ENCODE peak calls at places on chromosomes 3 and 15, in seven cellular contexts. P is HepG2, N is SK-N-SH, D is K562, R is HCT116, M is GM12878, Y is H1. L is an unnamed sample.

GRCh38 chr3:87867001-87867400 is 191.8 kb downstream of the CGGBP1 start:
- DNase-seq in P (no peak), N (no peak), D (no peak), R (no peak), M (no peak), Y (no peak), L (no peak)

GRCh38 chr3:119891944-119892721 is 110.2 kb downstream of the NR1I2 start:
- DNase-seq in P (peak), N (peak), D (peak), R (peak), M (peak), Y (peak), L (peak)

GRCh38 chr3:339346-339745 is 142.8 kb downstream of the CHL1 start:
- DNase-seq in P (peak), N (no peak), D (no peak), R (no peak), M (no peak), Y (no peak), L (no peak)

GRCh38 chr15:76185716-76186115 is 125.6 kb downstream of the ETFA start:
- DNase-seq in P (peak), N (no peak), D (peak), R (peak), M (no peak), Y (peak), L (peak)

GRCh38 chr3:42229942-42230688 is 35.9 kb downstream of the CCK start:
- DNase-seq in P (peak), N (peak), D (peak), R (peak), M (no peak), Y (no peak), L (peak)

GRCh38 chr3:126541628-126542339 is 16.9 kb downstream of the C3orf22 start:
- DNase-seq in P (no peak), N (no peak), D (no peak), R (no peak), M (no peak), Y (no peak), L (no peak)

GRCh38 chr3:139655880-139656279 is 21.9 kb downstream of the NMNAT3 start:
- DNase-seq in P (peak), N (no peak), D (no peak), R (no peak), M (no peak), Y (no peak), L (no peak)

GRCh38 chr3:72245183-72245811 is 460.3 kb upstream of the PROK2 start:
- DNase-seq in P (no peak), N (peak), D (no peak), R (no peak), M (no peak), Y (no peak), L (no peak)

GRCh38 chr3:31634485-31634884 is 101.8 kb downstream of the STT3B start:
- DNase-seq in P (no peak), N (peak), D (no peak), R (no peak), M (no peak), Y (no peak), L (no peak)
- TF ChIP-seq JUND in P (no peak), N (no peak), D (no peak), R (no peak), M (no peak), Y (no peak), L (no peak)

GRCh38 chr15:83848315-83849050 is 194.6 kb downstream of the ADAMTSL3 start:
- DNase-seq in P (no peak), N (no peak), D (no peak), R (no peak), M (no peak), Y (no peak), L (no peak)
- TF ChIP-seq JUND in P (no peak), N (no peak), D (no peak), R (no peak), M (no peak), Y (no peak), L (no peak)

GRCh38 chr15:85700767-85701166 is 94.0 kb downstream of the KLHL25 start:
- DNase-seq in P (no peak), N (no peak), D (no peak), R (no peak), M (no peak), Y (no peak), L (no peak)

GRCh38 chr15:85706779-85707518 is 87.8 kb downstream of the KLHL25 start:
- DNase-seq in P (no peak), N (no peak), D (no peak), R (no peak), M (peak), Y (no peak), L (no peak)

GRCh38 chr15:85704021-85704420 is 90.7 kb downstream of the KLHL25 start:
- DNase-seq in P (no peak), N (no peak), D (no peak), R (no peak), M (no peak), Y (no peak), L (no peak)

GRCh38 chr15:85704720-85705119 is 90.0 kb downstream of the KLHL25 start:
- DNase-seq in P (no peak), N (no peak), D (no peak), R (no peak), M (no peak), Y (no peak), L (no peak)

DNA sequence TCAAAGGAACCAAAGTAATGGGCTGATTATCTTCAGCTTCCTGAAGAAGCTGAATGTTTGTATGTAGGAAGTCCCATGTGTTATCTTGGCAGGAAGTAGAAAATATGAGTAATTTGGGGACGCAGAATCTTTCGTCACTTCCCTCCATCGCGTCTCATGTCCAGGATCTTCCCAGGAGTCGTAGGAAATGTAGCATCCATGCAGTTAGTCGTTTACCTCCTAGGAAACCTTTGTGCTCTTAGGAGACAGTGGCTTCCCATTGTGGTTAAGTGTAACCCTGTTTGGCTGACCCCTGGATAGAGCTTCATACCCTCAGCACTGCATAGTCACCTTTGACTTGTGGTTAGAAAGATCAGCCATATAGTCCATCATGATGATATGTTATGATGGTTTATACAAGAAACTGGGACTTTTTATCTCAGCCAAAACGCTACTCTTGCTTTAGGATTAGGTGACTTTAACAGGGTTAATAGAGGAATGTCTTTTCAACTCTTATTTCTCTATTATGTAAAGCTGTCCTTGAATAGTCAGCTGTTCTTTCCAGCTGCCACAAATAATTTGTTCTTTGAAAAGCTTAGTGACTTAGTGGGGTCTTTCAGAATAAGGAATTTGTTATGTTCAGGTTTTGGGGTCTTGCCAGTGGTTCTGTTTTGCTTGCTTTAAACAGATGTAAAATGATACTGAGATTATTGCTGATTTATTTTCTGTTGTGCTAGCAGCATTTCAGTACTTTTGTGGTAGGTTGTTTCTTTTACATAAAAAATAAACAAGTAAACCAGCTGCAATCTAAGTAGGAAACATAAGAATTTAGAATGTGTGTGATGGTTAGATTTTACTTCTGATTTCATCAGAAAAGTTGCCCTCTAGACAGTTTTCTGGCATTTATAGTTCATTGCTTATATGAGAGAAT is 92.1 kb downstream of the KLHL25 start:
- DNase-seq in P (no peak), N (no peak), D (no peak), R (no peak), M (no peak), Y (no peak), L (no peak)
- TF ChIP-seq JUND in P (no peak), N (no peak), D (peak), R (no peak), M (no peak), Y (no peak), L (no peak)

DNA sequence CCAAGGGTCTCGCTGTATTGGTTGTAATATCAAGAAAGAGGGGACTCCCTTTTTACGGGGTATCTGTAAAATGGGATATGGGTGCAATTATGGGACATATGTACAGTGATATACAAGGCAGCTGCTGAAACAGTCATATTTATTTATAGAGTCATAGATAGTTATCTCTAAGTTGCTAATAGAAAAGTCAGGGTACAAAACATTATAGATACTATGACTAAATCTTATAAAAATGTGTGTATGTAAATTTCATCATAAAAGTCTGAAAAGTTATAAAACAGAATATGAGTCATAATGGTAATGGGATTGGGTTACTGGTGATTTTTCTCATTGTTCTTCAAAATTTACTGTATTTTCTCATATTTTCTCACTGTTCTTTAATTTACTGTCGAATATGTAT is 344.9 kb upstream of the SLCO3A1 start:
- DNase-seq in P (no peak), N (no peak), D (no peak), R (no peak), M (no peak), Y (no peak), L (no peak)
- TF ChIP-seq JUND in P (no peak), N (peak), D (no peak), R (no peak), M (no peak), Y (no peak), L (no peak)

GRCh38 chr3:10162147-10162546 is 2.6 kb upstream of the IRAK2 start:
- DNase-seq in P (no peak), N (no peak), D (no peak), R (no peak), M (no peak), Y (no peak), L (no peak)

GRCh38 chr3:10164546-10165393 is at the start of gene IRAK2:
- DNase-seq in P (peak), N (peak), D (peak), R (peak), M (no peak), Y (no peak), L (no peak)

GRCh38 chr3:10157015-10157414 is 7.7 kb upstream of the IRAK2 start:
- DNase-seq in P (no peak), N (peak), D (no peak), R (no peak), M (no peak), Y (no peak), L (no peak)

GRCh38 chr3:10160346-10160745 is 4.4 kb upstream of the IRAK2 start:
- DNase-seq in P (no peak), N (no peak), D (no peak), R (no peak), M (no peak), Y (no peak), L (no peak)

GRCh38 chr3:10160925-10161324 is 3.8 kb upstream of the IRAK2 start:
- DNase-seq in P (no peak), N (no peak), D (no peak), R (no peak), M (no peak), Y (no peak), L (no peak)
- TF ChIP-seq JUND in P (no peak), N (no peak), D (no peak), R (no peak), M (no peak), Y (no peak), L (no peak)

GRCh38 chr3:161350916-161351315 is 20.4 kb downstream of the SPTSSB start:
- DNase-seq in P (no peak), N (no peak), D (no peak), R (no peak), M (no peak), Y (no peak), L (no peak)

GRCh38 chr3:161347726-161348125 is 23.6 kb downstream of the SPTSSB start:
- DNase-seq in P (no peak), N (no peak), D (no peak), R (no peak), M (no peak), Y (no peak), L (no peak)

GRCh38 chr3:161351330-161351729 is 20.0 kb downstream of the SPTSSB start:
- DNase-seq in P (no peak), N (no peak), D (no peak), R (no peak), M (no peak), Y (no peak), L (no peak)

GRCh38 chr3:161348791-161349400 is 22.4 kb downstream of the SPTSSB start:
- DNase-seq in P (no peak), N (no peak), D (no peak), R (peak), M (no peak), Y (no peak), L (no peak)

GRCh38 chr3:161349529-161350278 is 21.6 kb downstream of the SPTSSB start:
- DNase-seq in P (peak), N (no peak), D (no peak), R (peak), M (no peak), Y (no peak), L (no peak)
- TF ChIP-seq JUND in P (no peak), N (peak), D (no peak), R (peak), M (no peak), Y (peak), L (no peak)